ENCODE peak calls at places on chromosomes 1 and 21, in eight cellular contexts. One of them, this sample, is unnamed.

GRCh38 chr1:224273651-224274050 is 56.3 kb downstream of the NVL start:
- DNase-seq in NCI-H1105: no peak
- DNase-seq in HFF-Myc: no peak
- DNase-seq in NCI-H345: no peak
- DNase-seq in mucosa of descending colon: no peak
- DNase-seq in stimulated activated CD4-positive, alpha-beta T cell treated with anti-CD3 and anti-CD28 coated beads, Interleukin-4, amount 100 ng/mL, for 1 hour: no peak
- DNase-seq in HuH-7: no peak
- DNase-seq in SK-MEL-5: no peak
- DNase-seq in this sample: no peak

GRCh38 chr1:212791261-212791675 is 309 bp downstream of the NSL1 start:
- DNase-seq in NCI-H1105: no peak
- DNase-seq in HFF-Myc: no peak
- DNase-seq in NCI-H345: peak
- DNase-seq in mucosa of descending colon: no peak
- DNase-seq in stimulated activated CD4-positive, alpha-beta T cell treated with anti-CD3 and anti-CD28 coated beads, Interleukin-4, amount 100 ng/mL, for 1 hour: no peak
- DNase-seq in HuH-7: no peak
- DNase-seq in SK-MEL-5: peak
- DNase-seq in this sample: peak

GRCh38 chr21:37877171-37877570 is 39.1 kb downstream of the KCNJ6 start:
- DNase-seq in NCI-H1105: no peak
- DNase-seq in HFF-Myc: no peak
- DNase-seq in NCI-H345: no peak
- DNase-seq in mucosa of descending colon: no peak
- DNase-seq in stimulated activated CD4-positive, alpha-beta T cell treated with anti-CD3 and anti-CD28 coated beads, Interleukin-4, amount 100 ng/mL, for 1 hour: no peak
- DNase-seq in HuH-7: no peak
- DNase-seq in SK-MEL-5: no peak
- DNase-seq in this sample: no peak

GRCh38 chr1:84190455-84190854 is 46.4 kb downstream of the PRKACB start:
- DNase-seq in NCI-H1105: no peak
- DNase-seq in HFF-Myc: no peak
- DNase-seq in NCI-H345: no peak
- DNase-seq in mucosa of descending colon: no peak
- DNase-seq in stimulated activated CD4-positive, alpha-beta T cell treated with anti-CD3 and anti-CD28 coated beads, Interleukin-4, amount 100 ng/mL, for 1 hour: no peak
- DNase-seq in HuH-7: no peak
- DNase-seq in SK-MEL-5: no peak
- DNase-seq in this sample: no peak

GRCh38 chr1:115437146-115437639 is 99.1 kb upstream of the NGF start:
- DNase-seq in NCI-H1105: peak
- DNase-seq in HFF-Myc: no peak
- DNase-seq in NCI-H345: no peak
- DNase-seq in mucosa of descending colon: no peak
- DNase-seq in stimulated activated CD4-positive, alpha-beta T cell treated with anti-CD3 and anti-CD28 coated beads, Interleukin-4, amount 100 ng/mL, for 1 hour: no peak
- DNase-seq in HuH-7: no peak
- DNase-seq in SK-MEL-5: no peak
- DNase-seq in this sample: peak

GRCh38 chr1:205440476-205441317 is 15.1 kb downstream of the BLACAT1 start:
- DNase-seq in NCI-H1105: no peak
- DNase-seq in HFF-Myc: no peak
- DNase-seq in NCI-H345: peak
- DNase-seq in mucosa of descending colon: peak
- DNase-seq in stimulated activated CD4-positive, alpha-beta T cell treated with anti-CD3 and anti-CD28 coated beads, Interleukin-4, amount 100 ng/mL, for 1 hour: peak
- DNase-seq in HuH-7: peak
- DNase-seq in SK-MEL-5: peak
- DNase-seq in this sample: peak

GRCh38 chr1:16215882-16216753 is 3.7 kb upstream of the ARHGEF19 start:
- DNase-seq in NCI-H1105: peak
- DNase-seq in HFF-Myc: no peak
- DNase-seq in NCI-H345: peak
- DNase-seq in mucosa of descending colon: peak
- DNase-seq in stimulated activated CD4-positive, alpha-beta T cell treated with anti-CD3 and anti-CD28 coated beads, Interleukin-4, amount 100 ng/mL, for 1 hour: peak
- DNase-seq in HuH-7: peak
- DNase-seq in SK-MEL-5: peak
- DNase-seq in this sample: no peak

GRCh38 chr1:118185083-118185899 is at the start of gene SPAG17:
- DNase-seq in NCI-H1105: peak
- DNase-seq in HFF-Myc: peak
- DNase-seq in NCI-H345: peak
- DNase-seq in mucosa of descending colon: peak
- DNase-seq in stimulated activated CD4-positive, alpha-beta T cell treated with anti-CD3 and anti-CD28 coated beads, Interleukin-4, amount 100 ng/mL, for 1 hour: no peak
- DNase-seq in HuH-7: peak
- DNase-seq in SK-MEL-5: peak
- DNase-seq in this sample: no peak

GRCh38 chr21:25370311-25370744 is 237.0 kb downstream of the MRPL39 start:
- DNase-seq in NCI-H1105: no peak
- DNase-seq in HFF-Myc: peak
- DNase-seq in NCI-H345: no peak
- DNase-seq in mucosa of descending colon: no peak
- DNase-seq in stimulated activated CD4-positive, alpha-beta T cell treated with anti-CD3 and anti-CD28 coated beads, Interleukin-4, amount 100 ng/mL, for 1 hour: no peak
- DNase-seq in HuH-7: no peak
- DNase-seq in SK-MEL-5: no peak
- DNase-seq in this sample: no peak

GRCh38 chr1:70675737-70676156 is 264.7 kb downstream of the CTH start:
- DNase-seq in NCI-H1105: no peak
- DNase-seq in HFF-Myc: no peak
- DNase-seq in NCI-H345: no peak
- DNase-seq in mucosa of descending colon: no peak
- DNase-seq in stimulated activated CD4-positive, alpha-beta T cell treated with anti-CD3 and anti-CD28 coated beads, Interleukin-4, amount 100 ng/mL, for 1 hour: no peak
- DNase-seq in HuH-7: no peak
- DNase-seq in SK-MEL-5: no peak
- DNase-seq in this sample: peak

GRCh38 chr1:216034506-216034905 is 388.7 kb downstream of the USH2A start:
- DNase-seq in NCI-H1105: peak
- DNase-seq in HFF-Myc: no peak
- DNase-seq in NCI-H345: peak
- DNase-seq in mucosa of descending colon: no peak
- DNase-seq in stimulated activated CD4-positive, alpha-beta T cell treated with anti-CD3 and anti-CD28 coated beads, Interleukin-4, amount 100 ng/mL, for 1 hour: no peak
- DNase-seq in HuH-7: peak
- DNase-seq in SK-MEL-5: peak
- DNase-seq in this sample: no peak